ENCODE peak calls at places on chromosomes 11 and 22, in four cellular contexts. O, K, F and A are unnamed samples.

GRCh38 chr22:36544107-36544620 is 15.2 kb upstream of the EIF3D start:
- DNase-seq in O (no peak), K (no peak), F (peak), A (no peak)

GRCh38 chr22:37499006-37499707 is 13.0 kb upstream of the MFNG start:
- DNase-seq in O (no peak), K (no peak), F (no peak), A (no peak)

GRCh38 chr11:17719940-17720795 is 797 bp downstream of the MYOD1 start:
- DNase-seq in O (peak), K (no peak), F (peak), A (no peak)

GRCh38 chr22:26568207-26568706 is 21.7 kb downstream of the TPST2 start:
- DNase-seq in O (no peak), K (no peak), F (no peak), A (no peak)

GRCh38 chr22:44954113-44954512 is 55.7 kb downstream of the PHF21B start:
- DNase-seq in O (no peak), K (no peak), F (no peak), A (no peak)

GRCh38 chr11:123740787-123741158 is 687 bp downstream of the ZNF202 start:
- DNase-seq in O (no peak), K (no peak), F (peak), A (no peak)

GRCh38 chr11:19181673-19182261 is 20.0 kb downstream of the CSRP3 start:
- DNase-seq in O (no peak), K (no peak), F (no peak), A (no peak)

GRCh38 chr11:90134420-90135003 is at the start of gene NAALAD2:
- DNase-seq in O (peak), K (no peak), F (peak), A (peak)

GRCh38 chr11:130209128-130209932 is 49.7 kb downstream of the ST14 start:
- DNase-seq in O (no peak), K (no peak), F (no peak), A (no peak)

GRCh38 chr11:9790703-9791102 is 126.8 kb downstream of the SWAP70 start:
- DNase-seq in O (no peak), K (no peak), F (no peak), A (no peak)

GRCh38 chr11:9789919-9790318 is 126.0 kb downstream of the SWAP70 start:
- DNase-seq in O (no peak), K (no peak), F (no peak), A (no peak)

GRCh38 chr11:9787260-9787659 is 123.4 kb downstream of the SWAP70 start:
- DNase-seq in O (no peak), K (no peak), F (no peak), A (no peak)

GRCh38 chr11:9784602-9785315 is 120.9 kb downstream of the SWAP70 start:
- DNase-seq in O (no peak), K (no peak), F (no peak), A (no peak)

DNA sequence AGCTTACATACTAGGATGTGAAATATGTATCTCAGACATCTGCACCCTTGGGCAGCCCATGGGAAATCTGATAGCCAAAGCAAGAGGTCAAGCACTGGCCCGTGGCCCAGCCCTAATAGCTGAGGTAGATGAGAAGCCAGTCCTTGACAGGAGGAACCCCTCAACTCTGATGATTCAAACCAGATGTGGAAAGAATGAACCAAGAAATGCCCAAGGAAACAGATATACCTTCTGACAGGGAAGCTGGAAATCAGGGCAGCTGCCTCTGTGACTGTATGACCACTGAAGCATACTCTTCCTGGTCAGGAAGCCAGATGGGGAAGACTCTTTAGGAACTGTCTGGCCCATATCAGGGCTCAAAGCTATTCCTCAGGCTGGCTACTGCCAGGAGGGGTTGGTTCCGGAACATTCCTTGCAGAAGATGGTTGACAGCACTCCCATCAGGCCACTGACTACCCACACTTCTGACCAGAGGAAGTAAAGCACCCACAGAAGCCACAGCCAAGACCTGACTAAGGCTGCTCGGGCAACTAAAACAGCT is 124.2 kb downstream of the SWAP70 start:
- DNase-seq in O (peak), K (no peak), F (peak), A (peak)
- H3K27ac ChIP-seq in O (peak), K (no peak), F (peak), A (peak)

DNA sequence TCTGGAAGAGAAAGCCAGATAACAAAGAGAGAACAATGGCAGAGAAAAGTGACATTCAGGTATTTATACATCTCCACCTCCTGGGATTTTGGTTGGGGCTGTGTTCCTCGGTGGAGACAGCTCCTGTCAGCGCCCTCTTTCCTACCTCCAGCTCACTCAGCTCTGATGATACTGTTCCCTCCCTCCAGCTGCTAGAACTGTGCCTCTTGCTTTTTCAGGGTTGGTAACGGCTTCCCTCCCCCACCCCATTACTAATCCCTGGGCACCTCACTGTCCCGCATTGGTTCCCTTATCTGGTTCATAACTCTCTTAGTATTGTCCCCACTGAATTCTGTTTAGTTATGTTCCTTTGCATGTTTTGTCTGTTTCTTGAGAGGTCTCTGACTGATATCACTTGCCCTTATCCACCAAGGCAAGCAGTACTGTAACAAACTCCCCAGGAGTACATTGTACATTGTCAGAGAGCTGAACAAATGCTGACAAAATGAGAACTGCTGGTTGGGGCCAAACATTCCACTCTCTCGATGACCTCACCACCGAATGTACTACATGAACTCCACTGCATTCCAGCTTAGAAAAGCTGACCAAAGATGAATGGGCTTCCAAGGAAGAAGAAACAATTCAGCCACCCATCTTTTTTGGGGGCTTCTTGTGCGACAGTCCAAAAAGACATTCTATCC is 5.7 kb upstream of the FBXO3 start:
- DNase-seq in O (no peak), K (no peak), F (peak), A (no peak)
- H3K27ac ChIP-seq in O (no peak), K (no peak), F (peak), A (peak)

GRCh38 chr11:96050435-96051182 is 126.7 kb upstream of the MTMR2 start:
- DNase-seq in O (no peak), K (no peak), F (peak), A (no peak)
- H3K27ac ChIP-seq in O (no peak), K (no peak), F (peak), A (no peak)

GRCh38 chr11:9775393-9775780 is 111.5 kb downstream of the SWAP70 start:
- DNase-seq in O (no peak), K (no peak), F (no peak), A (no peak)
- H3K27ac ChIP-seq in O (peak), K (no peak), F (peak), A (peak)

GRCh38 chr11:116932182-116932581 is 94.8 kb upstream of the APOA1 start:
- DNase-seq in O (no peak), K (no peak), F (no peak), A (no peak)
- H3K27ac ChIP-seq in O (peak), K (peak), F (no peak), A (peak)

GRCh38 chr11:110311783-110312578 is 15.6 kb upstream of the RDX start:
- DNase-seq in O (no peak), K (no peak), F (peak), A (no peak)
- H3K27ac ChIP-seq in O (no peak), K (no peak), F (peak), A (no peak)

GRCh38 chr11:75576017-75576416 is 14.0 kb downstream of the SERPINH1 start:
- DNase-seq in O (no peak), K (no peak), F (no peak), A (no peak)
- H3K27ac ChIP-seq in O (no peak), K (no peak), F (peak), A (no peak)

DNA sequence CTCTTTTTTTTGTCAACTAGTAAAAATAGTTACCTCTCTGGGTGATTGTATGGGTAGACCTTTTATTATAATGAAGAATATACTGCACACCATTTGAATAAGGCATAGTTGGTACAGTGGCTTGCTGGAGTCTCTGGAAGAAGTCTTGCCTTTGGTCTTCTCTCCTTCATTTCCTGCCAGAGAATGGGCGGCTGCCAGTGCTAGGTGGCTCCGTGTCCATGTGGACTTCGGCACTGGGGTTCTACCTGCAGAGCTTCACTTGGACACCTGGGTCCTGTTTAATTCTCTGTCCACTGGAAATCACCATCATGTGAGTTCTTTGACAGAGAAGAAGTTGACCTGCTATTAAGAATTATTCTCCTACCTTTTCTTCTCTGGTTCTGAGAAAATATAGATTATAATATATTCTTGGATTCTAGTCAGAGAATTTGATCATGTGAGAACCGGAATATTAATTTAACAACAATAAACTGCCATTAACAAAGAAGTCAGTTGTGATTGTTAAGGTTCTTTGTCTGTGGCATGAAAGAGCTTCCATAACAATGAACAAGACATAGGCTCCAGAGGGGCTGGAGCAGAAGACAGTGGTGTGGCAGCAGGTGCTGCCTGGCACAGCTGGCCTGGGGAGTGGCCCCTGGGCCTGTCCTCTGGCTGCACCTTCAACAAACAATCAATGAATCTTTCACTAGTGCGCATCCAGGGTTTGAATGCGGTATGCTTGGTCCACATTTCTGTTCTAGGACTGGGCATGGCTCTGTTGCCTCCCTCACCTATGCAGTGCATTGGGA is 77.5 kb downstream of the PPFIBP2 start:
- DNase-seq in O (no peak), K (no peak), F (no peak), A (no peak)
- H3K27ac ChIP-seq in O (peak), K (no peak), F (no peak), A (no peak)

GRCh38 chr11:61765550-61766253 is 13.3 kb downstream of the MYRF start:
- DNase-seq in O (no peak), K (no peak), F (no peak), A (no peak)
- H3K27ac ChIP-seq in O (no peak), K (no peak), F (no peak), A (no peak)